ENCODE peak calls at places on chromosome 12, in eight cellular contexts. Y, I, D, X, J, U, F and O are unnamed samples. For H3K4me1, the result is how much of the 10 kb centered on the place peaks cover.

GRCh38 chr12:97557116-97557515 is 94.5 kb downstream of the RMST start:
- DNase-seq in Y (no peak), I (no peak), D (no peak), X (no peak), J (no peak), U (no peak), F (no peak), O (no peak)

GRCh38 chr12:1870998-1871917 is 47.2 kb downstream of the CACNA2D4 start:
- DNase-seq in Y (no peak), I (no peak), D (no peak), X (no peak), J (no peak), U (no peak), F (peak), O (no peak)

GRCh38 chr12:7068994-7069346 is 8.5 kb downstream of the C1S start:
- DNase-seq in Y (no peak), I (no peak), D (no peak), X (no peak), J (no peak), U (no peak), F (no peak), O (no peak)

GRCh38 chr12:91744613-91745012 is 401.0 kb downstream of the BTG1 start:
- DNase-seq in Y (no peak), I (no peak), D (no peak), X (no peak), J (no peak), U (no peak), F (no peak), O (no peak)

GRCh38 chr12:65432606-65433005 is 154.1 kb downstream of the MSRB3 start:
- DNase-seq in Y (no peak), I (no peak), D (no peak), X (no peak), J (no peak), U (peak), F (no peak), O (no peak)

GRCh38 chr12:82942963-82943362 is 256.3 kb downstream of the TMTC2 start:
- DNase-seq in Y (no peak), I (no peak), D (no peak), X (peak), J (no peak), U (peak), F (no peak), O (no peak)

GRCh38 chr12:94815958-94816357 is 165.6 kb upstream of the TMCC3 start:
- DNase-seq in Y (no peak), I (no peak), D (no peak), X (no peak), J (no peak), U (no peak), F (peak), O (no peak)

GRCh38 chr12:68240975-68241374 is 12.4 kb downstream of the IL22 start:
- DNase-seq in Y (no peak), I (no peak), D (no peak), X (peak), J (no peak), U (peak), F (no peak), O (peak)

GRCh38 chr12:48973992-48974673 is 2.6 kb upstream of the WNT10B start:
- DNase-seq in Y (peak), I (peak), D (no peak), X (peak), J (no peak), U (no peak), F (peak), O (peak)

GRCh38 chr12:95336387-95337067 is 118.9 kb downstream of the VEZT start:
- DNase-seq in Y (peak), I (peak), D (peak), X (peak), J (no peak), U (peak), F (peak), O (peak)

DNA sequence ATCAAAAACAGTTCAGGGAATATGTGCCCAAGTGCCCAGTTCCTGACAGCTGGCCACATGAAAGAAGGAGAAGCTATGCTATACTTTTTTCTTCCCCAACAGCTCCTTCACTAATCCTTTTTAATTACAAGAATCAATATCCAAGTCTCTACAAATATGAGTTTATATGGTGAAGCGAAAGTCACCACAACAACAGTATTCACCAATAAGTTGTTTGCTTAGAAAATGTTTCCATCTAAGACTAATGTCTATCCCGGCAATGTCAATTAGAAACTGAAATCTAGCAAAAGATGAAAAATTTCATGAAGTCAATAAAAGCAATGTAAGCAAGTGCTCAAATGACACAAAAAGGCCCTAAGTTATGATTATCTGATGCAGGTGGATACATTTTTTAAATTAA is 17.7 kb downstream of the NELL2 start:
- DNase-seq in Y (no peak), I (no peak), D (no peak), X (no peak), J (no peak), U (no peak), F (no peak), O (no peak)
- H3K4me1 ChIP-seq in Y (under half), I (under half), D (under half), X (under half), J (under half), U (under half), F (under half), O (under half)

DNA sequence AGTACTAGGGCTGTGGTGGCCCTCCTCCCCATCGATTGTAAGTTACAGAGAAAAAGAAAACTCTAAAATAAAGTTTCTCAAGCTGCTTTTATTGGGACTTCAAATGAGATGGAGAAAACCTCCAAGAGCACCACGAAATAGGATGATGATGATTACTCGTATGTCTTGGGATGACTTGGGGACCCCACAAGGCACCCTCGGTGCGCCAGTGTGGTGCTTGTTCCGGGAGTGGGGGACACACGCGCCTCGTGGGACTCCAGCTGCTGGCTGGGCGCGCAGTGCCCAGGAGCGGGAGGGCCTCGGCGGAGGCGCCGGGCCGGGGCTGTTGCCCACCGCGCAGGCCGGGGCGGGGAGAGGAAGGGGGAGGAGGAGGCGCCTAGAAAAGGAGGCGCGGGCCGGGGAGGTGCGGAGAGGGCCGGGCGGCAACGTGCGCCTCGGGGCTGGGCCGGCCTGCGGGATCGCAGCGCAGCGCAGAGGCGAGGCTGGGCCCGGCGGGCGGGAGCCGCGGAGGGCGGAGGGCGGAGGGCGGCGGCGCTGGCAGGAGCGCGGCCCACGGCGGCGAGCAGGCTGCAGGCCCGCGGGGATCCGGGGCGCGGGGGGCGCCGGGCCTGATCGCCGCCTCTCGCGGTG is at the start of gene RFLNA:
- DNase-seq in Y (no peak), I (no peak), D (no peak), X (no peak), J (no peak), U (no peak), F (peak), O (no peak)
- H3K4me3 ChIP-seq in Y (peak), I (peak), D (peak), X (no peak), J (peak), U (no peak), F (peak), O (peak)

GRCh38 chr12:62763319-62763718 is 171.6 kb downstream of the PPM1H start:
- DNase-seq in Y (no peak), I (no peak), D (no peak), X (no peak), J (no peak), U (no peak), F (no peak), O (no peak)

GRCh38 chr12:62763827-62764226 is 171.1 kb downstream of the PPM1H start:
- DNase-seq in Y (no peak), I (no peak), D (no peak), X (no peak), J (no peak), U (no peak), F (no peak), O (no peak)

GRCh38 chr12:62762645-62763044 is 172.3 kb downstream of the PPM1H start:
- DNase-seq in Y (no peak), I (no peak), D (no peak), X (no peak), J (no peak), U (no peak), F (no peak), O (no peak)

GRCh38 chr12:62760779-62761178 is 174.2 kb downstream of the PPM1H start:
- DNase-seq in Y (peak), I (no peak), D (no peak), X (peak), J (no peak), U (no peak), F (no peak), O (no peak)

GRCh38 chr12:62761658-62762057 is 173.3 kb downstream of the PPM1H start:
- DNase-seq in Y (no peak), I (peak), D (no peak), X (no peak), J (no peak), U (no peak), F (no peak), O (no peak)
- TF ChIP-seq CTCF in Y (no peak), I (no peak), D (no peak), X (no peak), J (no peak), U (no peak), F (no peak), O (no peak)

GRCh38 chr12:53413485-53414215 is 10.0 kb upstream of the AMHR2 start:
- DNase-seq in Y (no peak), I (no peak), D (no peak), X (no peak), J (no peak), U (no peak), F (no peak), O (no peak)

GRCh38 chr12:53410951-53411350 is 12.7 kb upstream of the AMHR2 start:
- DNase-seq in Y (no peak), I (no peak), D (no peak), X (no peak), J (no peak), U (no peak), F (no peak), O (no peak)

GRCh38 chr12:53418221-53418620 is 5.4 kb upstream of the AMHR2 start:
- DNase-seq in Y (no peak), I (no peak), D (no peak), X (no peak), J (no peak), U (no peak), F (no peak), O (no peak)

DNA sequence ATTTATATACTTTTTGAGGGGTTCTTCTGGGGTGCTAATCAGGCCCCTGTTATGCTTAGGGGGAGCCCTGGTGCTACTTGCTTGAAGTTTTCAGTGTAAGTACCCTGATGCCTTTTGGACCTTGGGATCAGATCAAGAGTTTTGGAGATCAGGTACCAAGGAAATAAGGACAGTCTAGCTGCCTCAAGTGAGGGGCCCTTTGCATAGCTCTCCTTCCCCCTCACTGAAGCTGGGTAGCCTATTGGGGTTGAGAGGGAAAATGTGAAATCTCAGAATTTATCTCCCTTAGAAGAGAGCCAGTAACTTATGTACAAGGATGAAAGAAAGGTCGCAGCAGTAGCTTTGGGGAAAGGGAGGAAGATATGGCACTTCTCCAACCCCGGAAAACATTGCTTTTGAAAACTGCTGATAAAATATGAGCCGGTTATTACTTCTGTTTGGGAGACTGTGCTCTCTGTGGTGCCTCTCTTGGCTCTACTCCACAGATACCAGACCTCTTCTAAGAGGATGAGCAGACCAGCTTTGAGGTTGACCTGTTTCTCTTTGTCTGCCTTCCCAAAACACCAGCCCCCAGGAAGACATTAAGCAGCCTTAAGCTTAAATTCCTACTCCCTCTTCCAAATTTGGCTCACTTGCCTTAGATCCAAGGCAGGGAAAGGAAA is 8.8 kb upstream of the AMHR2 start:
- DNase-seq in Y (no peak), I (no peak), D (no peak), X (no peak), J (no peak), U (no peak), F (no peak), O (no peak)
- H3K4me1 ChIP-seq in Y (under half), I (under half), D (under half), X (under half), J (under half), U (under half), F (under half), O (under half)

GRCh38 chr12:25384038-25384953 is 133.6 kb upstream of the KRAS start:
- DNase-seq in Y (peak), I (no peak), D (no peak), X (peak), J (no peak), U (no peak), F (peak), O (no peak)
- H3K4me3 ChIP-seq in Y (peak), I (peak), D (peak), X (peak), J (no peak), U (no peak), F (peak), O (peak)

DNA sequence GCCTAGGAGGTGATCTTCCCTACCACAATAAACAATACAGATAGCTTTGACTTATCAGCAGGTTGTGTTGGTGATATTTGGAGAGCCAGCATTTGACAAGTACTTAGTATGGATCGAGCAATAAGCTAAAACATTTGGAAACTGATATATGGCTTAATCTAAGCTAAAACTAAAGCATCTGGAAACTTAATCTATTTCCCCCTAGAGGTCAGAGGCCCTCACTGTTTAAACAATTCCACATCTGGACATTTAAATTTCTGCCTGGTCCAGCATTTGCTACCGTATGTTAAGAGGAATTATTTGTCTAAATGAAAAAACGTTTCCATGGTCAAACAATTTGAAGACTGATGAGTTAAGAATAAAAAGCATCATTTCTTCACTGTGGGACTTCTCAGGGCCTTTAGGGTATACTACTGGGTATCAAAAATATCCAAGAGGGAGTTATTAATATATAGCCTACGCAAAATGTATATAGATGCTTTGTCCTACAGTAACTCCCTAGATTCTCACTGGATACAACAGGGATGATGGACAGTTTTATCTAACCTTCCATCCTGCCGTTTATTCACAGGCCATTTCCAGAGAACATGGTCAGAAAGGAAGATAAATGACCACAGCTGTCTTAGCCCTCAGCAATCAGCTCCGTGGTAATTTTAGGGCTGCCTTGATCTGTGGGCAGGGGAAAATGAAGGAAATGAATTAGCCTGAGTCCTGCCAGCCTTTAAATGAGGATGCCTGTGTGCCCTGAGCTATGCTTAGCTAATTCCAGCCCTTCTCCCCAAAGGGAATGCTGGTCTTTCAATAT is 135.4 kb upstream of the NUDT4 start:
- DNase-seq in Y (no peak), I (no peak), D (no peak), X (no peak), J (no peak), U (no peak), F (no peak), O (no peak)
- TF ChIP-seq CTCF in Y (no peak), I (no peak), D (no peak), X (no peak), J (no peak), U (no peak), F (peak), O (no peak)

GRCh38 chr12:122886161-122886560 is 9.8 kb downstream of the VPS37B start:
- DNase-seq in Y (no peak), I (no peak), D (no peak), X (no peak), J (no peak), U (no peak), F (no peak), O (no peak)
- H3K4me1 ChIP-seq in Y (half or more), I (under half), D (under half), X (under half), J (half or more), U (half or more), F (under half), O (half or more)